ENCODE peak calls at places on chromosomes 1 and 21, in six cellular contexts. B, J, G, F, R and T are unnamed samples.

GRCh38 chr1:149849947-149850360 is 49.4 kb upstream of the BOLA1 start:
- DNase-seq in B (no peak), J (no peak), R (peak; percentile 20), G (peak; percentile 22), F (no peak), T (no peak)

GRCh38 chr1:10687782-10688408 is 108.6 kb downstream of the CASZ1 start:
- DNase-seq in R (peak; percentile 48), B (no peak), J (no peak), F (no peak), G (no peak), T (no peak)

GRCh38 chr1:236677641-236678235 is 8.6 kb upstream of the ACTN2 start:
- DNase-seq in F (no peak), G (peak; percentile 83), B (no peak), R (peak; percentile 16), J (no peak), T (no peak)

GRCh38 chr1:65108025-65108692 is 39.8 kb upstream of the AK4 start:
- DNase-seq in F (no peak), J (no peak), B (no peak), R (no peak), G (no peak), T (no peak)

GRCh38 chr21:15227919-15228318 is 163.1 kb upstream of the NRIP1 start:
- DNase-seq in R (no peak), B (no peak), F (no peak), J (no peak), G (no peak), T (no peak)

GRCh38 chr1:37858931-37859506 is 373 bp downstream of the MTF1 start:
- DNase-seq in R (peak; percentile 64), B (peak; percentile 20), G (no peak), F (no peak), J (no peak), T (peak; percentile 57)

GRCh38 chr21:45379901-45380330 is 25.0 kb upstream of the COL18A1 start:
- DNase-seq in F (no peak), G (no peak), B (no peak), J (no peak), R (no peak), T (no peak)

GRCh38 chr1:19157653-19158052 is 52.4 kb downstream of the UBR4 start:
- DNase-seq in G (no peak), B (no peak), J (no peak), R (no peak), F (no peak), T (no peak)

GRCh38 chr1:187840557-187840956 is 1011.8 kb downstream of the PLA2G4A start:
- DNase-seq in G (peak; percentile 81), R (no peak), F (no peak), B (peak; percentile 4), J (no peak), T (peak; percentile 16)

GRCh38 chr1:17919525-17920439 is 164.6 kb downstream of the ACTL8 start:
- DNase-seq in F (peak; percentile 73), B (peak; percentile 55), G (peak; percentile 70), J (peak; percentile 21), R (peak; percentile 30), T (peak; percentile 25)

GRCh38 chr1:7789828-7790227 is 5.7 kb downstream of the PER3 start:
- DNase-seq in F (no peak), J (no peak), R (no peak), B (no peak), G (no peak), T (no peak)

GRCh38 chr1:181538836-181539235 is 55.5 kb downstream of the CACNA1E start:
- DNase-seq in G (no peak), R (no peak), F (no peak), B (no peak), J (no peak), T (no peak)

GRCh38 chr1:27119270-27119618 is 35.7 kb downstream of the SLC9A1 start:
- DNase-seq in R (no peak), G (no peak), F (no peak), J (no peak), B (no peak), T (no peak)

GRCh38 chr1:40919475-40920011 is 57.4 kb upstream of the CITED4 start:
- DNase-seq in G (no peak), R (no peak), J (no peak), F (no peak), B (no peak), T (no peak)

GRCh38 chr1:108000620-108001105 is 35.7 kb upstream of the VAV3 start:
- DNase-seq in J (no peak), G (no peak), B (peak; percentile 24), F (no peak), R (peak; percentile 78), T (no peak)

GRCh38 chr1:169326644-169327316 is 40.8 kb downstream of the NME7 start:
- DNase-seq in F (no peak), G (no peak), R (peak; percentile 29), J (no peak), B (peak; percentile 59), T (no peak)

GRCh38 chr1:173134029-173134428 is 73.1 kb downstream of the TNFSF4 start:
- DNase-seq in R (peak; percentile 50), G (no peak), J (no peak), B (peak; percentile 87), F (no peak), T (no peak)

GRCh38 chr1:36530791-36531190 is 48.1 kb upstream of the CSF3R start:
- DNase-seq in G (no peak), R (no peak), J (no peak), F (no peak), B (no peak), T (no peak)

GRCh38 chr1:203282720-203283542 is 22.4 kb upstream of the BTG2 start:
- DNase-seq in B (no peak), G (no peak), F (no peak), J (no peak), R (no peak), T (no peak)

GRCh38 chr1:14894811-14895524 is 258.6 kb upstream of the TMEM51 start:
- DNase-seq in F (no peak), B (no peak), R (no peak), G (peak; percentile 61), J (no peak), T (peak; percentile 80)

GRCh38 chr1:11558286-11558685 is 79.3 kb downstream of the DISP3 start:
- DNase-seq in J (no peak), F (no peak), B (no peak), G (peak; percentile 62), R (no peak), T (no peak)

GRCh38 chr1:21262282-21263051 is 27.8 kb downstream of the ECE1 start:
- DNase-seq in G (peak; percentile 85), F (no peak), R (peak; percentile 99), B (peak; percentile 95), J (no peak), T (peak; percentile 5)

GRCh38 chr1:26353976-26354820 is at the start of gene CRYBG2:
- DNase-seq in B (no peak), R (no peak), G (no peak), J (no peak), F (no peak), T (peak; percentile 92)

GRCh38 chr1:247906504-247907047 is 11.2 kb downstream of the OR2W3 start:
- DNase-seq in G (peak; percentile 64), B (peak; percentile 32), J (no peak), R (peak; percentile 1), F (no peak), T (peak; percentile 82)

GRCh38 chr21:31911138-31911907 is 38.5 kb downstream of the HUNK start:
- DNase-seq in B (peak; percentile 86), J (no peak), R (peak; percentile 88), F (no peak), G (peak; percentile 91), T (peak; percentile 94)

GRCh38 chr1:24735156-24735618 is 10.1 kb upstream of the CLIC4 start:
- DNase-seq in F (no peak), R (no peak), J (no peak), B (no peak), G (peak; percentile 38), T (no peak)

GRCh38 chr1:30818568-30819243 is 61.1 kb upstream of the LAPTM5 start:
- DNase-seq in B (peak; percentile 29), G (peak; percentile 68), R (peak; percentile 90), J (no peak), F (no peak), T (no peak)

GRCh38 chr1:150148834-150149489 is 754 bp upstream of the PLEKHO1 start:
- DNase-seq in G (no peak), B (no peak), J (no peak), F (no peak), R (peak; percentile 38), T (no peak)

GRCh38 chr1:109775408-109775807 is 11.7 kb upstream of the EPS8L3 start:
- DNase-seq in G (no peak), R (no peak), F (no peak), B (peak; percentile 21), J (no peak), T (no peak)

GRCh38 chr1:145751491-145752021 is 32.3 kb downstream of the CD160 start:
- DNase-seq in R (peak; percentile 61), B (peak; percentile 97), J (no peak), F (no peak), G (no peak), T (peak; percentile 45)

GRCh38 chr1:216045400-216045799 is 377.8 kb downstream of the USH2A start:
- DNase-seq in R (peak; percentile 94), B (peak; percentile 98), J (no peak), F (no peak), G (no peak), T (peak; percentile 23)

GRCh38 chr1:20124451-20125057 is 5.2 kb upstream of the PLA2G2D start:
- DNase-seq in J (no peak), R (peak; percentile 54), F (no peak), G (no peak), B (peak; percentile 65), T (peak; percentile 62)

GRCh38 chr1:33082575-33083112 is 1.7 kb downstream of the AZIN2 start:
- DNase-seq in J (no peak), R (peak; percentile 52), G (no peak), F (no peak), B (peak; percentile 39), T (no peak)
- H3K4me3 ChIP-seq in J (no peak overlapping the region), R (peak overlapping the region; percentile 94), G (no peak overlapping the region), F (no peak overlapping the region), B (no peak overlapping the region), T (no peak overlapping the region)

DNA sequence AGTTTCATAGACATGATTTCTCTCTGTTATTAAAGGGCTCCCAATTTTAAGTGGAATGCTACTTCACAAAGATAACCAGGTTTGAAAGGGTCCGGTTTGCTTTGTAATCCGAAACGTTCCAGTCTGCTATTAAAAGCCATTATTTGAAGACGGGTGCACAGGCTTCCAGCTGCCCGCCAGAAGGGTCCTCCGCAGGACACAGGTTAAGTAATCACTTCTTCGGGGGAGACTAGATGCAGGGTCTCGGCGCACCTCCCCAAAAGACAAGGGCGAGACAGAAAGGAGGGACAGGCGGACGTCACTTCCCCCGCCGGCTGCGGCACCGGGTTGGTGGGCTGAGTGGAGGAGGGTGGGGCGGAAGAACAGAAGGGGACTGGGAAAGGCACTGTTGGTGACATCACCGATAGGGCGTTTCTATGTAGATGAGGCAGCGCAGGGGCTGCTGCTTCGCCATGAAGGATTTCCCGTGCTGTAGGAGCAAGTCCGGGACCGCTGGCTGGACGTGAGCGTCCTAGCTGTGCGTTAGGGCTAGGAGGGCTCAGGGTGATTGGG is 8.9 kb downstream of the RNU1-2 start:
- DNase-seq in R (peak; percentile 98), J (peak; percentile 85), F (peak; percentile 93), B (peak; percentile 100), G (peak; percentile 99), T (peak; percentile 95)
- H3K18ac ChIP-seq in R (peak overlapping the region; percentile 100), J (peak overlapping the region; percentile 100), F (peak overlapping the region; percentile 100), B (peak overlapping the region; percentile 87), G (no peak overlapping the region), T (peak overlapping the region; percentile 91)

GRCh38 chr1:111736548-111737215 is 2.5 kb downstream of the INKA2 start:
- DNase-seq in B (peak; percentile 45), R (no peak), J (no peak), G (no peak), F (no peak), T (no peak)
- H3K4me3 ChIP-seq in B (no peak overlapping the region), R (peak overlapping the region; percentile 89), J (peak overlapping the region; percentile 62), G (no peak overlapping the region), F (no peak overlapping the region), T (no peak overlapping the region)

GRCh38 chr1:119331915-119332314 is 36.7 kb upstream of the HAO2 start:
- DNase-seq in F (no peak), G (peak; percentile 77), B (no peak), R (no peak), J (no peak), T (no peak)
- H3K18ac ChIP-seq in F (no peak overlapping the region), G (no peak overlapping the region), B (no peak overlapping the region), R (no peak overlapping the region), J (peak overlapping the region; percentile 76), T (no peak overlapping the region)